ENCODE peak calls at places on chromosomes 12 and 14, in ten cellular contexts. J, P, O, V, S, W, U, D, Y and N are unnamed samples.

GRCh38 chr12:81077329-81077685 is 572 bp upstream of the ACSS3 start:
- DNase-seq in J (no peak), P (no peak), O (peak; percentile 59), V (peak; percentile 57), S (no peak), W (peak; percentile 47), U (no peak), D (peak; percentile 20), Y (peak; percentile 28), N (no peak)

GRCh38 chr14:74973905-74974363 is 18.5 kb upstream of the PGF start:
- DNase-seq in J (no peak), P (no peak), O (no peak), V (no peak), S (no peak), W (no peak), U (peak; percentile 47), D (no peak), Y (no peak), N (no peak)

GRCh38 chr12:121494093-121494787 is 86.6 kb downstream of the KDM2B start:
- DNase-seq in J (no peak), P (peak; percentile 48), O (no peak), V (no peak), S (peak; percentile 76), W (peak; percentile 24), U (no peak), D (peak; percentile 83), Y (peak; percentile 45), N (peak; percentile 33)

GRCh38 chr12:75694891-75695290 is 183.5 kb upstream of the KRR1 start:
- DNase-seq in J (no peak), P (no peak), O (no peak), V (no peak), S (no peak), W (peak; percentile 53), U (no peak), D (no peak), Y (peak; percentile 47), N (peak; percentile 43)

GRCh38 chr12:11568762-11569478 is 80.6 kb upstream of the ETV6 start:
- DNase-seq in J (no peak), P (no peak), O (no peak), V (no peak), S (no peak), W (no peak), U (no peak), D (no peak), Y (no peak), N (no peak)

GRCh38 chr14:67944605-67945004 is 125.0 kb downstream of the RAD51B start:
- DNase-seq in J (no peak), P (no peak), O (no peak), V (no peak), S (no peak), W (peak; percentile 45), U (no peak), D (no peak), Y (no peak), N (no peak)

GRCh38 chr14:61620130-61620946 is 75.0 kb upstream of the HIF1A start:
- DNase-seq in J (peak; percentile 26), P (no peak), O (no peak), V (peak; percentile 96), S (no peak), W (peak; percentile 98), U (no peak), D (no peak), Y (peak; percentile 99), N (peak; percentile 89)

GRCh38 chr14:74941676-74942097 is 13.7 kb downstream of the PGF start:
- DNase-seq in J (peak; percentile 68), P (peak; percentile 57), O (peak; percentile 80), V (peak; percentile 29), S (peak; percentile 87), W (peak; percentile 70), U (peak; percentile 90), D (peak; percentile 91), Y (peak; percentile 52), N (peak; percentile 57)

GRCh38 chr14:73428354-73428824 is 30.0 kb downstream of the NUMB start:
- DNase-seq in J (no peak), P (no peak), O (no peak), V (no peak), S (no peak), W (peak; percentile 58), U (no peak), D (no peak), Y (no peak), N (peak; percentile 5)

GRCh38 chr12:240566-240965 is 22.1 kb downstream of the SLC6A13 start:
- DNase-seq in J (no peak), P (no peak), O (no peak), V (no peak), S (no peak), W (no peak), U (no peak), D (no peak), Y (no peak), N (no peak)

GRCh38 chr12:442235-442884 is 17.4 kb upstream of the B4GALNT3 start:
- DNase-seq in J (no peak), P (peak; percentile 67), O (peak; percentile 57), V (no peak), S (peak; percentile 72), W (peak; percentile 22), U (no peak), D (no peak), Y (peak; percentile 48), N (peak; percentile 42)

GRCh38 chr14:30874999-30875787 is 834 bp downstream of the COCH start:
- DNase-seq in J (no peak), P (no peak), O (no peak), V (no peak), S (peak; percentile 51), W (no peak), U (no peak), D (peak; percentile 73), Y (no peak), N (no peak)

GRCh38 chr12:124436366-124436765 is 131.0 kb downstream of the NCOR2 start:
- DNase-seq in J (no peak), P (no peak), O (no peak), V (no peak), S (no peak), W (no peak), U (no peak), D (no peak), Y (no peak), N (peak; percentile 16)

GRCh38 chr14:93543766-93544165 is 113.0 kb downstream of the UNC79 start:
- DNase-seq in J (no peak), P (peak; percentile 44), O (peak; percentile 28), V (no peak), S (peak; percentile 22), W (peak; percentile 20), U (no peak), D (no peak), Y (peak; percentile 42), N (peak; percentile 33)

GRCh38 chr12:130495156-130495555 is 157.5 kb downstream of the PIWIL1 start:
- DNase-seq in J (no peak), P (no peak), O (no peak), V (no peak), S (no peak), W (no peak), U (no peak), D (no peak), Y (no peak), N (no peak)

GRCh38 chr14:34775342-34775741 is 60.9 kb upstream of the CFL2 start:
- DNase-seq in J (no peak), P (no peak), O (no peak), V (no peak), S (no peak), W (no peak), U (no peak), D (no peak), Y (no peak), N (no peak)

GRCh38 chr12:38921025-38921677 is 15.8 kb upstream of the CPNE8 start:
- DNase-seq in J (no peak), P (peak; percentile 65), O (peak; percentile 21), V (peak; percentile 54), S (peak; percentile 70), W (peak; percentile 70), U (no peak), D (no peak), Y (peak; percentile 72), N (no peak)

GRCh38 chr12:110039085-110039807 is 9.1 kb downstream of the C12orf76 start:
- DNase-seq in J (peak; percentile 10), P (peak; percentile 22), O (no peak), V (peak; percentile 94), S (no peak), W (peak; percentile 97), U (peak; percentile 73), D (no peak), Y (peak; percentile 93), N (peak; percentile 98)

GRCh38 chr14:23430733-23431105 is 4.7 kb downstream of the MYH7 start:
- DNase-seq in J (no peak), P (no peak), O (peak; percentile 82), V (peak; percentile 4), S (no peak), W (peak; percentile 17), U (peak; percentile 35), D (no peak), Y (peak; percentile 2), N (no peak)

GRCh38 chr14:57060276-57060956 is 208.3 kb downstream of the EXOC5 start:
- DNase-seq in J (no peak), P (no peak), O (no peak), V (no peak), S (peak; percentile 25), W (peak; percentile 3), U (no peak), D (no peak), Y (peak; percentile 6), N (no peak)

GRCh38 chr14:71380271-71380670 is 473.0 kb downstream of the PCNX1 start:
- DNase-seq in J (no peak), P (no peak), O (no peak), V (peak; percentile 91), S (no peak), W (peak; percentile 66), U (no peak), D (no peak), Y (no peak), N (peak; percentile 47)

GRCh38 chr12:27052176-27052575 is 29.8 kb downstream of the MED21 start:
- DNase-seq in J (no peak), P (no peak), O (no peak), V (no peak), S (no peak), W (no peak), U (no peak), D (no peak), Y (no peak), N (no peak)

GRCh38 chr12:114680498-114681148 is 3.4 kb downstream of the TBX3 start:
- DNase-seq in J (no peak), P (no peak), O (no peak), V (no peak), S (no peak), W (no peak), U (no peak), D (no peak), Y (no peak), N (no peak)

GRCh38 chr12:56941299-56942017 is 7.2 kb upstream of the SDR9C7 start:
- DNase-seq in J (no peak), P (peak; percentile 62), O (peak; percentile 28), V (peak; percentile 55), S (peak; percentile 38), W (peak; percentile 68), U (no peak), D (no peak), Y (peak; percentile 53), N (peak; percentile 50)

GRCh38 chr14:24316597-24316950 is 5.3 kb downstream of the LTB4R start:
- DNase-seq in J (no peak), P (no peak), O (no peak), V (no peak), S (no peak), W (no peak), U (no peak), D (peak; percentile 71), Y (no peak), N (no peak)

GRCh38 chr12:111529424-111530368 is 69.4 kb downstream of the ATXN2 start:
- DNase-seq in J (no peak), P (peak; percentile 63), O (peak; percentile 69), V (peak; percentile 31), S (peak; percentile 84), W (peak; percentile 66), U (no peak), D (no peak), Y (peak; percentile 61), N (peak; percentile 59)

GRCh38 chr12:123232472-123232806 is 502 bp downstream of the MPHOSPH9 start:
- DNase-seq in J (no peak), P (no peak), O (no peak), V (no peak), S (no peak), W (peak; percentile 42), U (no peak), D (no peak), Y (no peak), N (no peak)

GRCh38 chr14:78721756-78722455 is 551.7 kb downstream of the NRXN3 start:
- DNase-seq in J (no peak), P (no peak), O (no peak), V (no peak), S (no peak), W (no peak), U (no peak), D (no peak), Y (no peak), N (no peak)